ENCODE peak calls at places on chromosome 20, in nine cellular contexts. Q is amniotic epithelial cell, T is iris pigment epithelial cell, F is amygdala, O is kidney tubule cell, B is mucosa of gallbladder, S is psoas muscle, U is tibial artery, V is IMR-90. C is an unnamed sample.
A peak's percentile ranks its signal among the peaks of the same experiment; 100 is the strongest.

GRCh38 chr20:36465109-36466080 is 75.9 kb upstream of the MYL9 start:
- DNase-seq in Q (peak; percentile 74), T (peak; percentile 87), F (no peak), O (peak; percentile 88), B (no peak), S (peak; percentile 73), U (peak; percentile 76), V (peak; percentile 88), C (peak; percentile 80)

GRCh38 chr20:21615617-21616080 is 89.8 kb upstream of the PAX1 start:
- DNase-seq in Q (peak; percentile 1), T (peak; percentile 40), F (peak; percentile 84), O (peak; percentile 58), B (peak; percentile 43), S (peak; percentile 64), U (no peak), V (peak; percentile 29), C (peak; percentile 29)

GRCh38 chr20:15792855-15793254 is 780.4 kb downstream of the KIF16B start:
- DNase-seq in Q (no peak), T (no peak), F (no peak), O (no peak), B (no peak), S (no peak), U (no peak), V (no peak), C (no peak)

GRCh38 chr20:6829510-6830116 is 62.1 kb downstream of the BMP2 start:
- DNase-seq in Q (peak; percentile 7), T (peak; percentile 17), F (no peak), O (no peak), B (no peak), S (no peak), U (no peak), V (peak; percentile 1), C (no peak)

GRCh38 chr20:63457737-63458136 is 14.7 kb downstream of the KCNQ2 start:
- DNase-seq in Q (no peak), T (no peak), F (peak; percentile 32), O (peak; percentile 86), B (no peak), S (no peak), U (no peak), V (no peak), C (no peak)

GRCh38 chr20:63052571-63053429 is 46.0 kb upstream of the BHLHE23 start:
- DNase-seq in Q (no peak), T (no peak), F (no peak), O (no peak), B (no peak), S (peak; percentile 44), U (no peak), V (no peak), C (no peak)

GRCh38 chr20:54476336-54476928 is 1.0 kb downstream of the DOK5 start:
- DNase-seq in Q (no peak), T (no peak), F (no peak), O (no peak), B (no peak), S (no peak), U (no peak), V (no peak), C (no peak)

GRCh38 chr20:50393242-50393641 is 116.9 kb upstream of the PTPN1 start:
- DNase-seq in Q (no peak), T (no peak), F (no peak), O (no peak), B (no peak), S (no peak), U (no peak), V (no peak), C (no peak)

GRCh38 chr20:37228111-37228510 is 33.5 kb downstream of the GHRH start:
- DNase-seq in Q (no peak), T (no peak), F (no peak), O (peak; percentile 43), B (no peak), S (no peak), U (peak; percentile 27), V (no peak), C (no peak)

GRCh38 chr20:57653546-57653900 is 33.3 kb upstream of the ZBP1 start:
- DNase-seq in Q (no peak), T (no peak), F (no peak), O (no peak), B (no peak), S (peak; percentile 50), U (no peak), V (no peak), C (no peak)